ENCODE peak calls at places on chromosomes 13 and 19, in eight cellular contexts. F is stimulated activated CD4-positive, alpha-beta T cell treated with anti-CD3 and anti-CD28 coated beads, Interleukin-2, amount 100 ng/mL, for 48 hours; A is lung microvascular endothelial cell; Z is Caco-2; E is pancreas; H is Right ventricle myocardium superior; O is OCI-LY7; D is stimulated activated CD8-positive, alpha-beta memory T cell treated with anti-CD3 and anti-CD28 coated beads, Interleukin-4, amount 100 ng/mL, for 1 hour. V is an unnamed sample.

GRCh38 chr19:10625003-10625761 is at the start of gene SLC44A2:
- DNase-seq in Z (peak; percentile 93), O (no peak), F (no peak), A (peak; percentile 65), D (no peak), H (peak; percentile 87), E (peak; percentile 93), V (peak; percentile 86)

GRCh38 chr19:46460981-46461380 is 10.4 kb downstream of the PNMA8A start:
- DNase-seq in D (no peak), E (no peak), O (no peak), A (no peak), H (no peak), F (no peak), Z (no peak), V (no peak)

GRCh38 chr19:1018393-1018792 is 2.5 kb downstream of the TMEM259 start:
- DNase-seq in Z (no peak), H (no peak), O (no peak), A (no peak), E (no peak), D (no peak), F (no peak), V (no peak)

GRCh38 chr13:100899720-100900316 is 225.2 kb upstream of the TMTC4 start:
- DNase-seq in O (no peak), F (no peak), A (no peak), E (no peak), H (no peak), Z (no peak), D (no peak), V (no peak)

GRCh38 chr13:23741879-23742510 is 147.2 kb downstream of the MIPEP start:
- DNase-seq in Z (peak; percentile 66), E (no peak), O (peak; percentile 29), D (no peak), A (peak; percentile 24), H (no peak), F (no peak), V (no peak)

GRCh38 chr19:10288662-10289166 is 1.0 kb upstream of the ICAM5 start:
- DNase-seq in E (no peak), Z (peak; percentile 82), D (no peak), H (no peak), A (peak; percentile 46), O (peak; percentile 83), F (peak; percentile 41), V (no peak)

GRCh38 chr19:4185413-4186086 is 3.1 kb downstream of the ANKRD24 start:
- DNase-seq in O (peak; percentile 38), Z (no peak), A (no peak), F (no peak), E (no peak), H (no peak), D (no peak), V (no peak)

GRCh38 chr13:96817336-96817941 is 176.8 kb downstream of the OXGR1 start:
- DNase-seq in O (peak; percentile 3), A (peak; percentile 16), Z (peak; percentile 28), E (no peak), F (no peak), H (no peak), D (no peak), V (no peak)

GRCh38 chr13:52010890-52011689 is at the start of gene ATP7B:
- DNase-seq in H (peak; percentile 47), D (no peak), Z (peak; percentile 56), O (peak; percentile 12), F (peak; percentile 13), E (no peak), A (peak; percentile 33), V (no peak)

GRCh38 chr19:43534811-43535761 is 2.1 kb downstream of the ZNF575 start:
- DNase-seq in F (no peak), Z (peak; percentile 67), H (peak; percentile 82), A (peak; percentile 79), D (no peak), O (peak; percentile 31), E (peak; percentile 60), V (peak; percentile 70)

GRCh38 chr13:74153316-74153715 is 19.1 kb upstream of the KLF12 start:
- DNase-seq in D (no peak), Z (no peak), E (no peak), H (no peak), F (no peak), A (no peak), O (no peak), V (no peak)

GRCh38 chr19:30425885-30426838 is 54.0 kb downstream of the ZNF536 start:
- DNase-seq in F (no peak), H (no peak), Z (no peak), D (no peak), A (no peak), E (no peak), O (no peak), V (no peak)

GRCh38 chr19:2866495-2867024 is 575 bp upstream of the ZNF556 start:
- DNase-seq in F (no peak), D (no peak), E (no peak), Z (no peak), A (no peak), O (no peak), H (no peak), V (no peak)

GRCh38 chr13:111954681-111955411 is 112.1 kb upstream of the SOX1 start:
- DNase-seq in A (no peak), H (no peak), E (no peak), O (no peak), Z (no peak), D (no peak), F (no peak), V (no peak)

GRCh38 chr19:2385053-2385721 is 25.1 kb downstream of the TMPRSS9 start:
- DNase-seq in H (no peak), O (peak; percentile 21), D (no peak), E (peak; percentile 23), Z (peak; percentile 67), F (no peak), A (peak; percentile 56), V (no peak)

GRCh38 chr13:38045278-38046048 is 175.9 kb upstream of the TRPC4 start:
- DNase-seq in H (no peak), F (no peak), A (peak; percentile 47), O (peak; percentile 61), D (no peak), E (no peak), Z (peak; percentile 47), V (no peak)